ENCODE peak calls at places on chromosomes 6 and 20, in six cellular contexts. One of them, this sample, is unnamed.

GRCh38 chr6:142300758-142301251 is 1.0 kb upstream of the ADGRG6 start:
- DNase-seq in CD8-positive, alpha-beta T cell: no peak
- DNase-seq in small intestine: peak; percentile 96
- DNase-seq in effector memory CD4-positive, alpha-beta T cell: no peak
- DNase-seq in body of pancreas: peak; percentile 38
- DNase-seq in fibroblast of lung: peak; percentile 82
- DNase-seq in this sample: peak; percentile 16

GRCh38 chr6:43262000-43262779 is 18.9 kb downstream of the TTBK1 start:
- DNase-seq in body of pancreas: no peak
- DNase-seq in effector memory CD4-positive, alpha-beta T cell: no peak
- DNase-seq in fibroblast of lung: no peak
- DNase-seq in small intestine: peak; percentile 24
- DNase-seq in CD8-positive, alpha-beta T cell: no peak
- DNase-seq in this sample: no peak

GRCh38 chr6:116461563-116462507 is 660 bp downstream of the CALHM6 start:
- DNase-seq in fibroblast of lung: peak; percentile 72
- DNase-seq in small intestine: peak; percentile 50
- DNase-seq in CD8-positive, alpha-beta T cell: peak; percentile 10
- DNase-seq in body of pancreas: peak; percentile 24
- DNase-seq in effector memory CD4-positive, alpha-beta T cell: peak; percentile 15
- DNase-seq in this sample: peak; percentile 87

GRCh38 chr20:31608256-31608980 is 3.3 kb downstream of the ID1 start:
- DNase-seq in fibroblast of lung: peak; percentile 80
- DNase-seq in effector memory CD4-positive, alpha-beta T cell: no peak
- DNase-seq in body of pancreas: peak; percentile 82
- DNase-seq in CD8-positive, alpha-beta T cell: no peak
- DNase-seq in small intestine: peak; percentile 95
- DNase-seq in this sample: peak; percentile 98

GRCh38 chr6:108731229-108731565 is 117.0 kb upstream of the ARMC2 start:
- DNase-seq in fibroblast of lung: no peak
- DNase-seq in CD8-positive, alpha-beta T cell: no peak
- DNase-seq in effector memory CD4-positive, alpha-beta T cell: no peak
- DNase-seq in body of pancreas: no peak
- DNase-seq in small intestine: no peak
- DNase-seq in this sample: no peak

GRCh38 chr6:26295691-26296555 is 69.1 kb upstream of the BTN3A2 start:
- DNase-seq in small intestine: peak; percentile 98
- DNase-seq in CD8-positive, alpha-beta T cell: no peak
- DNase-seq in body of pancreas: no peak
- DNase-seq in effector memory CD4-positive, alpha-beta T cell: no peak
- DNase-seq in fibroblast of lung: peak; percentile 77
- DNase-seq in this sample: no peak

GRCh38 chr6:81950877-81951276 is 198.4 kb upstream of the TENT5A start:
- DNase-seq in body of pancreas: no peak
- DNase-seq in effector memory CD4-positive, alpha-beta T cell: no peak
- DNase-seq in small intestine: no peak
- DNase-seq in CD8-positive, alpha-beta T cell: no peak
- DNase-seq in fibroblast of lung: peak; percentile 86
- DNase-seq in this sample: no peak

GRCh38 chr20:33305591-33306057 is 22.6 kb downstream of the BPIFB1 start:
- DNase-seq in effector memory CD4-positive, alpha-beta T cell: no peak
- DNase-seq in body of pancreas: no peak
- DNase-seq in CD8-positive, alpha-beta T cell: no peak
- DNase-seq in small intestine: no peak
- DNase-seq in fibroblast of lung: no peak
- DNase-seq in this sample: no peak

GRCh38 chr20:43766395-43766794 is 39.6 kb upstream of the GTSF1L start:
- DNase-seq in effector memory CD4-positive, alpha-beta T cell: no peak
- DNase-seq in CD8-positive, alpha-beta T cell: no peak
- DNase-seq in small intestine: no peak
- DNase-seq in body of pancreas: no peak
- DNase-seq in fibroblast of lung: no peak
- DNase-seq in this sample: no peak

GRCh38 chr6:151502499-151502898 is 8.7 kb downstream of the CCDC170 start:
- DNase-seq in body of pancreas: no peak
- DNase-seq in effector memory CD4-positive, alpha-beta T cell: no peak
- DNase-seq in CD8-positive, alpha-beta T cell: no peak
- DNase-seq in fibroblast of lung: peak; percentile 60
- DNase-seq in small intestine: peak; percentile 58
- DNase-seq in this sample: no peak

GRCh38 chr6:34553750-34554149 is 2.4 kb downstream of the SPDEF start:
- DNase-seq in body of pancreas: no peak
- DNase-seq in CD8-positive, alpha-beta T cell: no peak
- DNase-seq in fibroblast of lung: no peak
- DNase-seq in small intestine: no peak
- DNase-seq in effector memory CD4-positive, alpha-beta T cell: no peak
- DNase-seq in this sample: no peak

GRCh38 chr6:163780993-163781392 is 366.5 kb downstream of the QKI start:
- DNase-seq in effector memory CD4-positive, alpha-beta T cell: no peak
- DNase-seq in small intestine: no peak
- DNase-seq in CD8-positive, alpha-beta T cell: no peak
- DNase-seq in body of pancreas: no peak
- DNase-seq in fibroblast of lung: peak; percentile 68
- DNase-seq in this sample: peak; percentile 20

GRCh38 chr6:68094070-68094469 is 541.0 kb upstream of the ADGRB3 start:
- DNase-seq in body of pancreas: no peak
- DNase-seq in fibroblast of lung: no peak
- DNase-seq in effector memory CD4-positive, alpha-beta T cell: no peak
- DNase-seq in small intestine: no peak
- DNase-seq in CD8-positive, alpha-beta T cell: no peak
- DNase-seq in this sample: no peak

GRCh38 chr20:34744340-34744739 is 40.2 kb downstream of the TP53INP2 start:
- DNase-seq in CD8-positive, alpha-beta T cell: no peak
- DNase-seq in body of pancreas: no peak
- DNase-seq in effector memory CD4-positive, alpha-beta T cell: no peak
- DNase-seq in small intestine: no peak
- DNase-seq in fibroblast of lung: no peak
- DNase-seq in this sample: no peak
- H3K36me3 ChIP-seq in CD8-positive, alpha-beta T cell: peaks cover 5% of the 10 kb centered on the region
- H3K36me3 ChIP-seq in body of pancreas: peaks cover 1% of the 10 kb centered on the region
- H3K36me3 ChIP-seq in effector memory CD4-positive, alpha-beta T cell: peaks cover 49% of the 10 kb centered on the region
- H3K36me3 ChIP-seq in small intestine: peaks cover 27% of the 10 kb centered on the region
- H3K36me3 ChIP-seq in fibroblast of lung: peaks cover 13% of the 10 kb centered on the region
- H3K36me3 ChIP-seq in this sample: no peaks in the 10 kb centered on the region

GRCh38 chr6:8904754-8905153 is 469.4 kb upstream of the SLC35B3 start:
- DNase-seq in body of pancreas: no peak
- DNase-seq in effector memory CD4-positive, alpha-beta T cell: no peak
- DNase-seq in CD8-positive, alpha-beta T cell: no peak
- DNase-seq in fibroblast of lung: no peak
- DNase-seq in small intestine: no peak
- DNase-seq in this sample: peak; percentile 16

GRCh38 chr6:8908638-8909037 is 473.3 kb upstream of the SLC35B3 start:
- DNase-seq in CD8-positive, alpha-beta T cell: no peak
- DNase-seq in body of pancreas: no peak
- DNase-seq in effector memory CD4-positive, alpha-beta T cell: no peak
- DNase-seq in fibroblast of lung: no peak
- DNase-seq in small intestine: no peak
- DNase-seq in this sample: no peak

GRCh38 chr6:8905647-8906231 is 470.4 kb upstream of the SLC35B3 start:
- DNase-seq in effector memory CD4-positive, alpha-beta T cell: no peak
- DNase-seq in small intestine: no peak
- DNase-seq in body of pancreas: peak; percentile 28
- DNase-seq in CD8-positive, alpha-beta T cell: no peak
- DNase-seq in fibroblast of lung: no peak
- DNase-seq in this sample: no peak

GRCh38 chr6:8906699-8907098 is 471.4 kb upstream of the SLC35B3 start:
- DNase-seq in CD8-positive, alpha-beta T cell: no peak
- DNase-seq in effector memory CD4-positive, alpha-beta T cell: no peak
- DNase-seq in body of pancreas: no peak
- DNase-seq in small intestine: no peak
- DNase-seq in fibroblast of lung: no peak
- DNase-seq in this sample: no peak
- H3K4me3 ChIP-seq in CD8-positive, alpha-beta T cell: no peak overlapping the region
- H3K4me3 ChIP-seq in effector memory CD4-positive, alpha-beta T cell: no peak overlapping the region
- H3K4me3 ChIP-seq in body of pancreas: no peak overlapping the region
- H3K4me3 ChIP-seq in small intestine: no peak overlapping the region
- H3K4me3 ChIP-seq in fibroblast of lung: no peak overlapping the region
- H3K4me3 ChIP-seq in this sample: no peak overlapping the region

GRCh38 chr6:138406443-138406842 is 2.4 kb downstream of the HEBP2 start:
- DNase-seq in effector memory CD4-positive, alpha-beta T cell: no peak
- DNase-seq in body of pancreas: no peak
- DNase-seq in small intestine: peak; percentile 74
- DNase-seq in fibroblast of lung: no peak
- DNase-seq in CD8-positive, alpha-beta T cell: no peak
- DNase-seq in this sample: no peak

GRCh38 chr6:138415125-138415524 is 11.1 kb downstream of the HEBP2 start:
- DNase-seq in CD8-positive, alpha-beta T cell: no peak
- DNase-seq in effector memory CD4-positive, alpha-beta T cell: no peak
- DNase-seq in body of pancreas: no peak
- DNase-seq in small intestine: no peak
- DNase-seq in fibroblast of lung: no peak
- DNase-seq in this sample: no peak

GRCh38 chr6:138410972-138411667 is 7.1 kb downstream of the HEBP2 start:
- DNase-seq in small intestine: no peak
- DNase-seq in body of pancreas: no peak
- DNase-seq in effector memory CD4-positive, alpha-beta T cell: no peak
- DNase-seq in CD8-positive, alpha-beta T cell: no peak
- DNase-seq in fibroblast of lung: peak; percentile 67
- DNase-seq in this sample: no peak

GRCh38 chr6:138405816-138406403 is 1.9 kb downstream of the HEBP2 start:
- DNase-seq in effector memory CD4-positive, alpha-beta T cell: no peak
- DNase-seq in body of pancreas: no peak
- DNase-seq in fibroblast of lung: no peak
- DNase-seq in CD8-positive, alpha-beta T cell: no peak
- DNase-seq in small intestine: no peak
- DNase-seq in this sample: no peak

GRCh38 chr6:138410048-138410735 is 6.2 kb downstream of the HEBP2 start:
- DNase-seq in fibroblast of lung: peak; percentile 32
- DNase-seq in small intestine: no peak
- DNase-seq in CD8-positive, alpha-beta T cell: no peak
- DNase-seq in body of pancreas: peak; percentile 42
- DNase-seq in effector memory CD4-positive, alpha-beta T cell: no peak
- DNase-seq in this sample: no peak
- H3K36me3 ChIP-seq in fibroblast of lung: peaks cover 18% of the 10 kb centered on the region
- H3K36me3 ChIP-seq in small intestine: peaks cover 17% of the 10 kb centered on the region
- H3K36me3 ChIP-seq in CD8-positive, alpha-beta T cell: peaks cover 16% of the 10 kb centered on the region
- H3K36me3 ChIP-seq in body of pancreas: peaks cover 4% of the 10 kb centered on the region
- H3K36me3 ChIP-seq in effector memory CD4-positive, alpha-beta T cell: peaks cover 82% of the 10 kb centered on the region
- H3K36me3 ChIP-seq in this sample: peaks cover 27% of the 10 kb centered on the region

DNA sequence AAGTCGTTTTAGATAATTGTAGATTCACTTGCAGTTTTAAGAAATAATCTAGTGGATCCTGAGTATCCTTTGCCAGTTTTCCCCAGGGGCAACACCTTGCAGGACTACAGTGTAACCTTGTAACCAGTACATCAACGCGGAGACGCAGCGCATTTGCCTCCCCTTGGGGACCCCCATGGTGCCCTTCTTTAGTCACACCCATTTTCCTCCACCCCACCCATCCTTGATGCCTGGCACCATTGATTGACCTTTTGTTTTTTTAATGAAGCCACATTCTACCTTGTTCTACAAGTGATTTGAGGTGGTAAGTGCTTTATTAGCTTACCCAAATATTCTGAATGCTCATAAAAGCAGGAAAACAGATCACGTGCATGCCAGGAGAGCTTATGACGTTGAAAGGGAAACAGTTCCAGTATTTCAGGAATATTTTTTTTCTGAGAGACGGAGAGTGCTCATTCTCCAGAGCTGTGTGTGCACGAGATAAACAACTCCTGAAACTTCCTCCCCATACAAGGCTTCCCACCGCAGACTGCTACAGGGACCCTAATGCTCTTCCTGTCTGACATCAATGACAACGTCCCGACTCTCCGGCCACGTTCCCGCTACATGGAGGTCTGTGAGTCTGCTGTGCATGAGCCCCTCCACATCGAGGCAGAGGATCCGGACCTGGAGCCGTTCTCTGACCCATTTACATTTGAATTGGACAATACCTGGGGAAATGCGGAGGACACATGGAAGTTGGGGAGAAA is 35.7 kb downstream of the CDH26 start:
- DNase-seq in fibroblast of lung: no peak
- DNase-seq in small intestine: no peak
- DNase-seq in body of pancreas: no peak
- DNase-seq in effector memory CD4-positive, alpha-beta T cell: no peak
- DNase-seq in CD8-positive, alpha-beta T cell: no peak
- DNase-seq in this sample: peak; percentile 46
- H3K4me3 ChIP-seq in fibroblast of lung: no peak overlapping the region
- H3K4me3 ChIP-seq in small intestine: no peak overlapping the region
- H3K4me3 ChIP-seq in body of pancreas: no peak overlapping the region
- H3K4me3 ChIP-seq in effector memory CD4-positive, alpha-beta T cell: no peak overlapping the region
- H3K4me3 ChIP-seq in CD8-positive, alpha-beta T cell: no peak overlapping the region
- H3K4me3 ChIP-seq in this sample: peak overlapping the region; percentile 42

GRCh38 chr6:131641554-131641953 is 4.5 kb downstream of the ENPP3 start:
- DNase-seq in effector memory CD4-positive, alpha-beta T cell: no peak
- DNase-seq in small intestine: peak; percentile 79
- DNase-seq in CD8-positive, alpha-beta T cell: no peak
- DNase-seq in fibroblast of lung: no peak
- DNase-seq in body of pancreas: no peak
- DNase-seq in this sample: no peak

GRCh38 chr6:131642565-131643261 is 5.6 kb downstream of the ENPP3 start:
- DNase-seq in effector memory CD4-positive, alpha-beta T cell: no peak
- DNase-seq in fibroblast of lung: no peak
- DNase-seq in body of pancreas: no peak
- DNase-seq in CD8-positive, alpha-beta T cell: no peak
- DNase-seq in small intestine: no peak
- DNase-seq in this sample: no peak

GRCh38 chr6:131640100-131640499 is 3.0 kb downstream of the ENPP3 start:
- DNase-seq in small intestine: no peak
- DNase-seq in CD8-positive, alpha-beta T cell: no peak
- DNase-seq in fibroblast of lung: no peak
- DNase-seq in effector memory CD4-positive, alpha-beta T cell: no peak
- DNase-seq in body of pancreas: no peak
- DNase-seq in this sample: no peak

GRCh38 chr6:131638013-131638412 is 911 bp downstream of the ENPP3 start:
- DNase-seq in effector memory CD4-positive, alpha-beta T cell: no peak
- DNase-seq in CD8-positive, alpha-beta T cell: no peak
- DNase-seq in body of pancreas: no peak
- DNase-seq in small intestine: no peak
- DNase-seq in fibroblast of lung: no peak
- DNase-seq in this sample: no peak

GRCh38 chr6:131640576-131640975 is 3.5 kb downstream of the ENPP3 start:
- DNase-seq in effector memory CD4-positive, alpha-beta T cell: no peak
- DNase-seq in body of pancreas: no peak
- DNase-seq in CD8-positive, alpha-beta T cell: no peak
- DNase-seq in fibroblast of lung: no peak
- DNase-seq in small intestine: peak; percentile 69
- DNase-seq in this sample: no peak
- H3K36me3 ChIP-seq in effector memory CD4-positive, alpha-beta T cell: no peaks in the 10 kb centered on the region
- H3K36me3 ChIP-seq in body of pancreas: no peaks in the 10 kb centered on the region
- H3K36me3 ChIP-seq in CD8-positive, alpha-beta T cell: no peaks in the 10 kb centered on the region
- H3K36me3 ChIP-seq in fibroblast of lung: no peaks in the 10 kb centered on the region
- H3K36me3 ChIP-seq in small intestine: no peaks in the 10 kb centered on the region
- H3K36me3 ChIP-seq in this sample: no peaks in the 10 kb centered on the region

GRCh38 chr6:88953550-88954386 is 9.7 kb downstream of the RNGTT start:
- DNase-seq in fibroblast of lung: no peak
- DNase-seq in effector memory CD4-positive, alpha-beta T cell: no peak
- DNase-seq in body of pancreas: no peak
- DNase-seq in small intestine: no peak
- DNase-seq in CD8-positive, alpha-beta T cell: no peak
- DNase-seq in this sample: no peak
- H3K4me3 ChIP-seq in fibroblast of lung: no peak overlapping the region
- H3K4me3 ChIP-seq in effector memory CD4-positive, alpha-beta T cell: no peak overlapping the region
- H3K4me3 ChIP-seq in body of pancreas: no peak overlapping the region
- H3K4me3 ChIP-seq in small intestine: no peak overlapping the region
- H3K4me3 ChIP-seq in CD8-positive, alpha-beta T cell: no peak overlapping the region
- H3K4me3 ChIP-seq in this sample: no peak overlapping the region

This sample was measured in H7.